ENCODE peak calls at places on chromosomes 3 and 15, in five cellular contexts. X, D, Y, Q and J are unnamed samples.

GRCh38 chr15:92226020-92226612 is 167.6 kb upstream of the ST8SIA2 start:
- DNase-seq in X (no peak), D (no peak), Y (peak; percentile 16), Q (peak; percentile 22), J (no peak)

GRCh38 chr3:152398495-152398894 is 129.8 kb downstream of the MBNL1 start:
- DNase-seq in X (no peak), D (no peak), Y (no peak), Q (no peak), J (no peak)

GRCh38 chr3:12438318-12438717 is 46.0 kb upstream of the TSEN2 start:
- DNase-seq in X (no peak), D (no peak), Y (no peak), Q (no peak), J (no peak)

GRCh38 chr15:89613031-89613430 is 37.8 kb downstream of the TICRR start:
- DNase-seq in X (no peak), D (no peak), Y (no peak), Q (no peak), J (no peak)

GRCh38 chr3:194031867-194032635 is 103.9 kb upstream of the HES1 start:
- DNase-seq in X (no peak), D (no peak), Y (no peak), Q (no peak), J (no peak)

GRCh38 chr15:77620297-77620696 is 12.4 kb downstream of the LINGO1 start:
- DNase-seq in X (no peak), D (no peak), Y (no peak), Q (no peak), J (no peak)

GRCh38 chr3:11757441-11757875 is 89.2 kb downstream of the TAMM41 start:
- DNase-seq in X (no peak), D (no peak), Y (no peak), Q (peak; percentile 24), J (no peak)

GRCh38 chr3:147392083-147392916 is 14.0 kb downstream of the ZIC4 start:
- DNase-seq in X (no peak), D (no peak), Y (peak; percentile 94), Q (peak; percentile 76), J (no peak)

GRCh38 chr3:99499235-99499798 is 139.1 kb upstream of the COL8A1 start:
- DNase-seq in X (no peak), D (no peak), Y (peak; percentile 17), Q (no peak), J (no peak)

GRCh38 chr15:59918994-59919951 is 84.8 kb upstream of the FOXB1 start:
- DNase-seq in X (no peak), D (no peak), Y (no peak), Q (no peak), J (no peak)

GRCh38 chr15:50232791-50233190 is 32.7 kb downstream of the HDC start:
- DNase-seq in X (no peak), D (no peak), Y (no peak), Q (no peak), J (no peak)

GRCh38 chr3:194711913-194712312 is 26.2 kb downstream of the FAM43A start:
- DNase-seq in X (no peak), D (no peak), Y (no peak), Q (no peak), J (no peak)

GRCh38 chr3:14488286-14489036 is 51.7 kb downstream of the GRIP2 start:
- DNase-seq in X (no peak), D (peak; percentile 47), Y (no peak), Q (no peak), J (no peak)

GRCh38 chr3:10442151-10442795 is 63.1 kb downstream of the ATP2B2 start:
- DNase-seq in X (no peak), D (no peak), Y (no peak), Q (no peak), J (no peak)

GRCh38 chr3:78257956-78258530 is 1218.1 kb downstream of the ROBO2 start:
- DNase-seq in X (no peak), D (no peak), Y (no peak), Q (no peak), J (no peak)

GRCh38 chr15:95176794-95177577 is 945.6 kb downstream of the MCTP2 start:
- DNase-seq in X (no peak), D (no peak), Y (no peak), Q (no peak), J (no peak)

GRCh38 chr3:64164309-64164708 is 61.0 kb downstream of the PRICKLE2 start:
- DNase-seq in X (no peak), D (no peak), Y (no peak), Q (no peak), J (no peak)

GRCh38 chr3:113241292-113242033 is 30.1 kb downstream of the BOC start:
- DNase-seq in X (no peak), D (no peak), Y (no peak), Q (no peak), J (no peak)

GRCh38 chr3:140501054-140501769 is 176.7 kb upstream of the TRIM42 start:
- DNase-seq in X (no peak), D (no peak), Y (no peak), Q (no peak), J (no peak)

GRCh38 chr3:51955893-51956770 is 951 bp downstream of the GPR62 start:
- DNase-seq in X (peak; percentile 28), D (no peak), Y (no peak), Q (peak; percentile 28), J (no peak)

GRCh38 chr3:134341391-134341790 is 32.9 kb downstream of the AMOTL2 start:
- DNase-seq in X (no peak), D (no peak), Y (peak; percentile 13), Q (no peak), J (no peak)

GRCh38 chr3:73552700-73553099 is 72.0 kb downstream of the PDZRN3 start:
- DNase-seq in X (no peak), D (no peak), Y (peak; percentile 20), Q (no peak), J (no peak)

GRCh38 chr3:127679534-127680145 is 6.9 kb downstream of the ABTB1 start:
- DNase-seq in X (no peak), D (peak; percentile 60), Y (no peak), Q (no peak), J (peak; percentile 12)

GRCh38 chr3:128006471-128007424 is 45.5 kb upstream of the SEC61A1 start:
- DNase-seq in X (no peak), D (no peak), Y (no peak), Q (no peak), J (no peak)

GRCh38 chr3:58528629-58529028 is 8.4 kb downstream of the ACOX2 start:
- DNase-seq in X (no peak), D (no peak), Y (no peak), Q (no peak), J (no peak)

GRCh38 chr3:10471337-10471721 is 34.1 kb downstream of the ATP2B2 start:
- DNase-seq in X (no peak), D (no peak), Y (peak; percentile 18), Q (no peak), J (no peak)

GRCh38 chr3:53164911-53165310 is 3.9 kb downstream of the PRKCD start:
- DNase-seq in X (no peak), D (no peak), Y (no peak), Q (no peak), J (no peak)

GRCh38 chr3:168467085-168467714 is 371.5 kb upstream of the GOLIM4 start:
- DNase-seq in X (no peak), D (no peak), Y (no peak), Q (no peak), J (no peak)

GRCh38 chr3:38154625-38155255 is 10.6 kb upstream of the OXSR1 start:
- DNase-seq in X (no peak), D (no peak), Y (no peak), Q (no peak), J (no peak)

GRCh38 chr15:62472616-62473299 is 307.7 kb upstream of the C2CD4B start:
- DNase-seq in X (no peak), D (no peak), Y (peak; percentile 9), Q (no peak), J (no peak)